ENCODE peak calls at places on chromosome 13, in seven cellular contexts. U is CD4-positive, CD25-positive, alpha-beta regulatory T cell; X is gastrocnemius medialis; L is mammary epithelial cell; Z is effector memory CD4-positive, alpha-beta T cell; D is heart right ventricle; K is cardiac muscle cell. V is an unnamed sample.
A peak's percentile ranks its signal among the peaks of the same experiment; 100 is the strongest.

GRCh38 chr13:46553521-46553885 is 533 bp downstream of the LRCH1 start:
- DNase-seq in U (no peak), X (no peak), L (no peak), Z (no peak), D (no peak), K (no peak), V (peak; percentile 40)

GRCh38 chr13:76925115-76925514 is 23.2 kb upstream of the ACOD1 start:
- DNase-seq in U (no peak), X (no peak), L (peak; percentile 67), Z (no peak), D (no peak), K (no peak), V (no peak)

GRCh38 chr13:111970501-111971155 is 96.3 kb upstream of the SOX1 start:
- DNase-seq in U (no peak), X (no peak), L (no peak), Z (no peak), D (no peak), K (no peak), V (no peak)

GRCh38 chr13:46478641-46479040 is 74.3 kb upstream of the LRCH1 start:
- DNase-seq in U (no peak), X (no peak), L (no peak), Z (no peak), D (no peak), K (no peak), V (no peak)

GRCh38 chr13:90868321-90868920 is 479.1 kb upstream of the MIR17HG start:
- DNase-seq in U (no peak), X (no peak), L (peak; percentile 9), Z (no peak), D (no peak), K (peak; percentile 42), V (no peak)

GRCh38 chr13:79353698-79354097 is 52.4 kb downstream of the RBM26 start:
- DNase-seq in U (no peak), X (no peak), L (no peak), Z (no peak), D (no peak), K (peak; percentile 7), V (no peak)

GRCh38 chr13:28220166-28220565 is 81.8 kb downstream of the PAN3 start:
- DNase-seq in U (no peak), X (no peak), L (peak; percentile 9), Z (no peak), D (no peak), K (peak; percentile 82), V (no peak)

GRCh38 chr13:75788494-75788991 is 152.4 kb downstream of the LMO7 start:
- DNase-seq in U (no peak), X (peak; percentile 83), L (peak; percentile 57), Z (no peak), D (peak; percentile 33), K (peak; percentile 74), V (no peak)

GRCh38 chr13:111183959-111184684 is 69.0 kb downstream of the ARHGEF7 start:
- DNase-seq in U (peak; percentile 12), X (no peak), L (no peak), Z (no peak), D (no peak), K (peak; percentile 22), V (no peak)

GRCh38 chr13:98839826-98840769 is 87.6 kb upstream of the SLC15A1 start:
- DNase-seq in U (peak; percentile 50), X (no peak), L (peak; percentile 26), Z (peak; percentile 1), D (peak; percentile 56), K (peak; percentile 70), V (peak; percentile 31)

GRCh38 chr13:71320452-71320851 is 546.6 kb downstream of the DACH1 start:
- DNase-seq in U (peak; percentile 21), X (no peak), L (peak; percentile 7), Z (no peak), D (no peak), K (peak; percentile 53), V (no peak)

GRCh38 chr13:40777166-40777956 is 6.4 kb upstream of the MRPS31 start:
- DNase-seq in U (peak; percentile 81), X (no peak), L (peak; percentile 47), Z (peak; percentile 21), D (peak; percentile 47), K (peak; percentile 72), V (peak; percentile 41)

GRCh38 chr13:87827479-87827878 is 156.3 kb downstream of the SLITRK5 start:
- DNase-seq in U (no peak), X (no peak), L (no peak), Z (no peak), D (no peak), K (peak; percentile 3), V (no peak)

GRCh38 chr13:31699650-31700049 is 39.7 kb upstream of the RXFP2 start:
- DNase-seq in U (no peak), X (no peak), L (no peak), Z (no peak), D (no peak), K (peak; percentile 43), V (no peak)

GRCh38 chr13:108033800-108034707 is 181.3 kb downstream of the LIG4 start:
- DNase-seq in U (no peak), X (no peak), L (peak; percentile 14), Z (no peak), D (no peak), K (no peak), V (no peak)

GRCh38 chr13:39209731-39210633 is 171.7 kb downstream of the NHLRC3 start:
- DNase-seq in U (no peak), X (no peak), L (no peak), Z (no peak), D (no peak), K (peak; percentile 31), V (no peak)

GRCh38 chr13:45773236-45773635 is 71.1 kb downstream of the CBY2 start:
- DNase-seq in U (no peak), X (no peak), L (peak; percentile 65), Z (no peak), D (no peak), K (no peak), V (no peak)

GRCh38 chr13:39559838-39560237 is 43.2 kb downstream of the LHFPL6 start:
- DNase-seq in U (no peak), X (no peak), L (no peak), Z (no peak), D (no peak), K (no peak), V (no peak)

GRCh38 chr13:75402787-75403186 is 79.2 kb downstream of the TBC1D4 start:
- DNase-seq in U (no peak), X (peak; percentile 67), L (no peak), Z (no peak), D (peak; percentile 71), K (no peak), V (peak; percentile 33)

GRCh38 chr13:47484564-47484963 is 516.5 kb downstream of the SUCLA2 start:
- DNase-seq in U (no peak), X (no peak), L (peak; percentile 71), Z (no peak), D (no peak), K (peak; percentile 45), V (no peak)

GRCh38 chr13:99895428-99895998 is 76.1 kb downstream of the ZIC5 start:
- DNase-seq in U (peak; percentile 36), X (no peak), L (no peak), Z (no peak), D (no peak), K (peak; percentile 5), V (no peak)

GRCh38 chr13:104006625-104007061 is 940.4 kb upstream of the SLC10A2 start:
- DNase-seq in U (no peak), X (no peak), L (no peak), Z (no peak), D (no peak), K (peak; percentile 62), V (no peak)

GRCh38 chr13:50229935-50230334 is 214.7 kb downstream of the KCNRG start:
- DNase-seq in U (no peak), X (no peak), L (no peak), Z (no peak), D (no peak), K (peak; percentile 46), V (no peak)

GRCh38 chr13:24659239-24659638 is 21.0 kb upstream of the ATP12A start:
- DNase-seq in U (no peak), X (no peak), L (no peak), Z (no peak), D (no peak), K (no peak), V (no peak)

GRCh38 chr13:49904729-49905456 is 31.2 kb downstream of the SPRYD7 start:
- DNase-seq in U (no peak), X (no peak), L (no peak), Z (no peak), D (no peak), K (no peak), V (no peak)

GRCh38 chr13:110311721-110312668 is 4.9 kb downstream of the COL4A2 start:
- DNase-seq in U (no peak), X (no peak), L (no peak), Z (no peak), D (no peak), K (peak; percentile 37), V (peak; percentile 15)

GRCh38 chr13:114161644-114162532 is 17.2 kb upstream of the CFAP97D2 start:
- DNase-seq in U (peak; percentile 56), X (peak; percentile 30), L (no peak), Z (no peak), D (peak; percentile 29), K (peak; percentile 82), V (peak; percentile 58)
- H3K27ac ChIP-seq in U (peak overlapping the region; percentile 67), X (no peak overlapping the region), L (no peak overlapping the region), Z (peak overlapping the region; percentile 54), D (no peak overlapping the region), K (no peak overlapping the region), V (peak overlapping the region; percentile 16)

GRCh38 chr13:51233117-51233826 is 11.1 kb downstream of the FAM124A start:
- DNase-seq in U (no peak), X (no peak), L (no peak), Z (no peak), D (no peak), K (no peak), V (no peak)
- H3K27ac ChIP-seq in U (no peak overlapping the region), X (no peak overlapping the region), L (no peak overlapping the region), Z (no peak overlapping the region), D (no peak overlapping the region), K (no peak overlapping the region), V (no peak overlapping the region)

DNA sequence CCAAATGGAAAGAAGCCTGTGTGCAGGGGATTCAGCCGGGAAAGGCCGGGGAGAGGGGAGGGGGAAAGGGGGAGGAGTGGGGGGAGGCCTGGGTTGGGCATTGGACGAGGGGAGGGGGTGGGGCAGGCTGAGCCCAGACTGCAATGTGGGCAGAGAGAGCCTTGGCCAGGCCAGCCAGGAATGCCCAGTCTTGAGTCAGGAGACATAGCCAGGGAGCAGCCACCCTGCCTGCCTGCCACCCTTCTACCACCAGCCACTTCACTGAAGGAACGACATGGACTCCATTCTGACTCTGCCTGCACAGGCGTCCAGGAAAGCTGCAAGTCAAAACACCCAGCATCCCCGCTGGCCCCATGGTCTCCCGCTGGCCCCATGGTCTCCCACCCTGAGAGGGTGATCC is 498 bp downstream of the PROZ start:
- DNase-seq in U (no peak), X (no peak), L (no peak), Z (no peak), D (no peak), K (no peak), V (no peak)
- H3K27ac ChIP-seq in U (no peak overlapping the region), X (no peak overlapping the region), L (no peak overlapping the region), Z (no peak overlapping the region), D (no peak overlapping the region), K (no peak overlapping the region), V (no peak overlapping the region)

DNA sequence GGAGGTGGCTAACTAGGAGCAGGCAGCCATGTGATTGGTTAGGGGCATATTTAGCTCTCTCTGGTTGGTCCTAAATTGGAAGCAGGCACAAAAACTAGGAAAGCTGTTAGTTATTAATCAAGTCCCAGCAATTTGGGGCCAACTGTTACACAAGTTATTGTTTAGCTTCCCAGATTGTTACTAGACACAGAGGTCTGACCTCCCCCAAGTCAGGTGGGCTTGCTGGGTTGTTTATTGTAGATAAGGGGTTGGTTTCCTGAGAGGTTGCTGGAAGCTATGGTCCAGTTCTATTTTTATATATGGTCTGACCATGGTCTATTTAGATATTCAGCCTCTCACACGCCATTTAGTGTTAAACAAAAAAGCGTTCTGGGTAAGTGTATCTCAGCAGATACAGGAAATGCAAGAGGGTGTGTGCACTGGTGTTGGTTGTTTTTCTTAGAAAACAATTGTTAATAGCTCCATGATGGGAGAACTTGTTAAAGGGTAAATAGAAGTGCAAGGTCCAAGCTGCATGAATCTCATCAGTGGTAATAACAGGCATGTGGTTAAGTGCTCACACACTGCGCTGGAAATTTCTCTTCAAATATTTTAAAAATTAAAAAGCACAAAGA is 150.0 kb downstream of the RAP2A start:
- DNase-seq in U (no peak), X (no peak), L (no peak), Z (no peak), D (no peak), K (no peak), V (no peak)
- H3K27ac ChIP-seq in U (no peak overlapping the region), X (no peak overlapping the region), L (no peak overlapping the region), Z (no peak overlapping the region), D (no peak overlapping the region), K (no peak overlapping the region), V (no peak overlapping the region)